ENCODE peak calls at places on chromosomes 11 and 22, in eight cellular contexts. F is IMR-90, I is cardiac muscle cell, O is right atrium auricular region, T is DND-41, H is colonic mucosa, B is pancreas, J is tibial nerve. A is an unnamed sample.

GRCh38 chr11:69925366-69926196 is 106.4 kb upstream of the FGF3 start:
- DNase-seq in H (no peak), B (no peak), O (no peak), J (no peak), F (peak; percentile 49), T (no peak), I (no peak), A (no peak)

GRCh38 chr11:84947970-84948600 is 679.1 kb downstream of the DLG2 start:
- DNase-seq in B (no peak), O (no peak), J (no peak), I (peak; percentile 50), H (no peak), F (peak; percentile 7), T (no peak), A (no peak)

GRCh38 chr11:74776546-74776945 is 27.9 kb downstream of the RNF169 start:
- DNase-seq in J (no peak), I (no peak), H (no peak), O (no peak), F (no peak), B (no peak), T (no peak), A (no peak)

GRCh38 chr11:15591112-15591537 is 476.4 kb downstream of the INSC start:
- DNase-seq in J (no peak), T (no peak), F (no peak), O (no peak), H (no peak), I (no peak), B (no peak), A (no peak)

GRCh38 chr22:19527861-19528417 is 3.7 kb upstream of the CLDN5 start:
- DNase-seq in J (no peak), O (no peak), F (peak; percentile 38), T (no peak), B (no peak), H (no peak), I (no peak), A (no peak)

GRCh38 chr11:28058333-28058732 is 49.6 kb downstream of the KIF18A start:
- DNase-seq in J (no peak), I (peak; percentile 64), T (no peak), H (no peak), B (no peak), F (peak; percentile 51), O (no peak), A (no peak)

GRCh38 chr22:39773976-39774539 is 119.5 kb downstream of the ENTHD1 start:
- DNase-seq in I (peak; percentile 3), J (no peak), B (no peak), F (peak; percentile 0), T (peak; percentile 71), H (peak; percentile 26), O (no peak), A (peak; percentile 49)

GRCh38 chr11:36219996-36220395 is 69.2 kb downstream of the COMMD9 start:
- DNase-seq in H (no peak), I (no peak), O (no peak), J (no peak), B (no peak), T (no peak), F (no peak), A (no peak)

GRCh38 chr11:119338318-119338890 is 2.3 kb downstream of the C1QTNF5 start:
- DNase-seq in B (peak; percentile 61), H (peak; percentile 82), I (peak; percentile 88), O (no peak), T (peak; percentile 68), J (peak; percentile 79), F (no peak), A (no peak)

GRCh38 chr11:119335655-119336543 is 1.6 kb downstream of the RNF26 start:
- DNase-seq in I (no peak), B (no peak), O (no peak), J (no peak), F (no peak), H (no peak), T (no peak), A (no peak)

GRCh38 chr11:119336744-119337469 is 2.6 kb downstream of the RNF26 start:
- DNase-seq in B (no peak), I (no peak), O (no peak), T (no peak), F (no peak), H (no peak), J (no peak), A (no peak)

GRCh38 chr11:119338946-119339580 is 1.6 kb downstream of the C1QTNF5 start:
- DNase-seq in I (no peak), J (no peak), B (no peak), T (no peak), O (no peak), F (no peak), H (no peak), A (no peak)

DNA sequence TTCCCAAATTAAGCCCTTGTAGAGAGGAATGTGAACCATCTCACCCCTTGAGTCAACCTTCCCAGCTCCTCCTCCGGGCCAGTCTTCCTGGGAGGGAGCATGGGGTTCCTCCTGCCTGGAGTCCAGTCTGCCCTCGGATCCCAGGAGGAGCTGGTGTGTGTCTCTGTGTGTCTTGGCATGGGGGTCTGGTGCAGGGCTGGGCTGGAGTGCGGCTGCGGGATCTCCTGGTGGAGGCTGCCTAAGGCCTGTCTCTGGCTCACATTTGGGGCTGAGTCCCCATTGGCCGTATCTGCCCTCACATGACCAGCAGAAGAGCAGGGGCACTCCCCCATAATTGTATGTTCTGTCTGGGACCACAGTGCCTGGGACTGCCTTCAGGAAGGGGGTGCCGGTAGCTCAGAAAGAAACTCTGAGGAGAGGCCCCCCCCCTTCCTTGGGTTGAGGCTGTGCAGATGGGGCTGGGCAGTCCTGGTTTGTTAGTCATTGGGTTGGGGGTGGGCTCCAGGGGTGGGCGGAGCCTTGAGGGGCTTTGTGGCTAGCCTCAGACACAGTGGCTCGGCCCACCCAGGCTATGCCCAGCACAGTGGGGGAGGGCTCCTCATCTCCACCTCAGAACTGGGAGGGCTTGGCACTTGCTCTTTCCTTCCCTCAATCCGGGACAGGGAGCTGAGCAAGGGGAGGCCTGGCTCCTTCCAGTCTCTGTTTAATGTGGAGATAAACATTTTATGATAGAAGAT is 2.9 kb downstream of the C1QTNF5 start:
- DNase-seq in O (no peak), I (peak; percentile 33), J (no peak), T (peak; percentile 36), H (no peak), B (no peak), F (peak; percentile 90), A (no peak)
- H3K4me3 ChIP-seq in O (no peak overlapping the region), I (no peak overlapping the region), J (no peak overlapping the region), T (peak overlapping the region; percentile 5), H (no peak overlapping the region), B (no peak overlapping the region), F (peak overlapping the region; percentile 11), A (no peak overlapping the region)

GRCh38 chr11:90438069-90438468 is 215.2 kb upstream of the CHORDC1 start:
- DNase-seq in O (no peak), F (no peak), B (no peak), H (no peak), T (no peak), J (no peak), I (no peak), A (no peak)
- TF ChIP-seq CTCF in O (no peak), F (no peak), B (no peak), H (no peak), T (no peak), J (no peak), I (no peak), A (no peak)

GRCh38 chr11:123360267-123360936 is 69.7 kb upstream of the GRAMD1B start:
- DNase-seq in B (no peak), F (no peak), O (no peak), I (no peak), H (no peak), J (no peak), T (no peak), A (no peak)

GRCh38 chr11:123356539-123356938 is 73.5 kb upstream of the GRAMD1B start:
- DNase-seq in J (no peak), F (no peak), B (no peak), T (no peak), I (no peak), O (no peak), H (no peak), A (no peak)

GRCh38 chr11:123357990-123358827 is 71.9 kb upstream of the GRAMD1B start:
- DNase-seq in O (no peak), J (no peak), I (peak; percentile 60), B (no peak), T (no peak), F (peak; percentile 2), H (no peak), A (peak; percentile 72)

GRCh38 chr11:123354371-123354770 is 75.7 kb upstream of the GRAMD1B start:
- DNase-seq in I (no peak), B (no peak), T (no peak), H (no peak), F (no peak), O (no peak), J (no peak), A (no peak)

GRCh38 chr11:123357353-123357989 is 72.6 kb upstream of the GRAMD1B start:
- DNase-seq in F (no peak), O (no peak), B (no peak), H (no peak), T (no peak), I (no peak), J (no peak), A (no peak)
- H3K27me3 ChIP-seq in F (peaks cover 67% of the 10 kb centered on the region), O (no peaks in the 10 kb centered on the region), B (no peaks in the 10 kb centered on the region), H (peaks cover 9% of the 10 kb centered on the region), T (peaks cover 58% of the 10 kb centered on the region), I (peaks cover 56% of the 10 kb centered on the region), J (no peaks in the 10 kb centered on the region), A (no peaks in the 10 kb centered on the region)

GRCh38 chr22:38088723-38089473 is 4.9 kb upstream of the SLC16A8 start:
- DNase-seq in B (no peak), J (no peak), F (no peak), I (no peak), H (no peak), O (no peak), T (no peak), A (no peak)
- H3K4me3 ChIP-seq in B (no peak overlapping the region), J (peak overlapping the region; percentile 39), F (peak overlapping the region; percentile 5), I (no peak overlapping the region), H (no peak overlapping the region), O (peak overlapping the region; percentile 46), T (no peak overlapping the region), A (no peak overlapping the region)

GRCh38 chr11:1309498-1310314 is at the start of gene TOLLIP:
- DNase-seq in O (peak; percentile 95), T (peak; percentile 96), I (peak; percentile 96), H (peak; percentile 95), F (peak; percentile 87), J (peak; percentile 89), B (peak; percentile 96), A (peak; percentile 94)
- TF ChIP-seq CTCF in O (peak; percentile 75), T (peak; percentile 34), I (peak; percentile 18), H (no peak), F (peak; percentile 33), J (peak; percentile 34), B (no peak), A (peak; percentile 40)

GRCh38 chr22:32199961-32200360 is 4.9 kb downstream of the RFPL2 start:
- DNase-seq in J (no peak), F (no peak), O (no peak), I (no peak), B (no peak), T (no peak), H (no peak), A (no peak)

GRCh38 chr22:32200752-32201151 is 4.1 kb downstream of the RFPL2 start:
- DNase-seq in I (no peak), O (no peak), F (no peak), J (no peak), H (no peak), B (no peak), T (no peak), A (no peak)

GRCh38 chr22:32202161-32202538 is 2.7 kb downstream of the RFPL2 start:
- DNase-seq in H (no peak), I (no peak), T (no peak), O (no peak), F (no peak), B (no peak), J (no peak), A (no peak)

GRCh38 chr22:32202539-32203180 is 2.2 kb downstream of the RFPL2 start:
- DNase-seq in I (peak; percentile 78), O (no peak), F (peak; percentile 22), B (peak; percentile 57), J (no peak), T (peak; percentile 19), H (peak; percentile 71), A (no peak)

GRCh38 chr22:32199341-32199740 is 5.5 kb downstream of the RFPL2 start:
- DNase-seq in B (no peak), J (no peak), H (no peak), F (no peak), T (no peak), I (no peak), O (peak; percentile 44), A (no peak)
- H3K27me3 ChIP-seq in B (no peaks in the 10 kb centered on the region), J (no peaks in the 10 kb centered on the region), H (peaks cover 15% of the 10 kb centered on the region), F (peaks cover 14% of the 10 kb centered on the region), T (peaks cover 10% of the 10 kb centered on the region), I (peaks cover 27% of the 10 kb centered on the region), O (no peaks in the 10 kb centered on the region), A (no peaks in the 10 kb centered on the region)